ENCODE peak calls at places on chromosomes 7 and 10, in six cellular contexts. One of them, this sample, is unnamed. For H3K9me3, the result is how much of the 10 kb centered on the place peaks cover.

GRCh38 chr10:89867964-89868363 is 166.6 kb downstream of the KIF20B start:
- DNase-seq in CD4-positive, alpha-beta T cell: no peak
- DNase-seq in neural progenitor cell: no peak
- DNase-seq in CD8-positive, alpha-beta memory T cell: no peak
- DNase-seq in heart left ventricle: no peak
- DNase-seq in A549: no peak
- DNase-seq in this sample: no peak

GRCh38 chr7:94216944-94217461 is 177.7 kb upstream of the COL1A2 start:
- DNase-seq in CD4-positive, alpha-beta T cell: no peak
- DNase-seq in neural progenitor cell: no peak
- DNase-seq in CD8-positive, alpha-beta memory T cell: no peak
- DNase-seq in heart left ventricle: no peak
- DNase-seq in A549: no peak
- DNase-seq in this sample: no peak

GRCh38 chr7:45985902-45986301 is 64.8 kb upstream of the IGFBP3 start:
- DNase-seq in CD4-positive, alpha-beta T cell: no peak
- DNase-seq in neural progenitor cell: no peak
- DNase-seq in CD8-positive, alpha-beta memory T cell: no peak
- DNase-seq in heart left ventricle: no peak
- DNase-seq in A549: no peak
- DNase-seq in this sample: no peak

GRCh38 chr10:49278497-49278902 is 20.5 kb upstream of the C10orf71 start:
- DNase-seq in CD4-positive, alpha-beta T cell: no peak
- DNase-seq in neural progenitor cell: no peak
- DNase-seq in CD8-positive, alpha-beta memory T cell: no peak
- DNase-seq in heart left ventricle: peak
- DNase-seq in A549: no peak
- DNase-seq in this sample: no peak

GRCh38 chr7:149882264-149883048 is 8.7 kb downstream of the ATP6V0E2 start:
- DNase-seq in CD4-positive, alpha-beta T cell: no peak
- DNase-seq in neural progenitor cell: no peak
- DNase-seq in CD8-positive, alpha-beta memory T cell: no peak
- DNase-seq in heart left ventricle: no peak
- DNase-seq in A549: no peak
- DNase-seq in this sample: no peak

GRCh38 chr7:17854297-17855047 is 85.8 kb downstream of the SNX13 start:
- DNase-seq in CD4-positive, alpha-beta T cell: no peak
- DNase-seq in neural progenitor cell: no peak
- DNase-seq in CD8-positive, alpha-beta memory T cell: no peak
- DNase-seq in heart left ventricle: no peak
- DNase-seq in A549: no peak
- DNase-seq in this sample: no peak

GRCh38 chr7:33781796-33782195 is 123.5 kb upstream of the BMPER start:
- DNase-seq in CD4-positive, alpha-beta T cell: no peak
- DNase-seq in neural progenitor cell: no peak
- DNase-seq in CD8-positive, alpha-beta memory T cell: no peak
- DNase-seq in heart left ventricle: no peak
- DNase-seq in A549: no peak
- DNase-seq in this sample: no peak

GRCh38 chr10:69729326-69730048 is 72.2 kb upstream of the COL13A1 start:
- DNase-seq in CD4-positive, alpha-beta T cell: no peak
- DNase-seq in neural progenitor cell: no peak
- DNase-seq in CD8-positive, alpha-beta memory T cell: no peak
- DNase-seq in heart left ventricle: no peak
- DNase-seq in A549: no peak
- DNase-seq in this sample: no peak

GRCh38 chr7:38054199-38054598 is 123.8 kb upstream of the STARD3NL start:
- DNase-seq in CD4-positive, alpha-beta T cell: no peak
- DNase-seq in neural progenitor cell: no peak
- DNase-seq in CD8-positive, alpha-beta memory T cell: no peak
- DNase-seq in heart left ventricle: no peak
- DNase-seq in A549: no peak
- DNase-seq in this sample: no peak

GRCh38 chr10:77131214-77131613 is 506.4 kb downstream of the KCNMA1 start:
- DNase-seq in CD4-positive, alpha-beta T cell: no peak
- DNase-seq in neural progenitor cell: no peak
- DNase-seq in CD8-positive, alpha-beta memory T cell: no peak
- DNase-seq in heart left ventricle: no peak
- DNase-seq in A549: no peak
- DNase-seq in this sample: no peak

DNA sequence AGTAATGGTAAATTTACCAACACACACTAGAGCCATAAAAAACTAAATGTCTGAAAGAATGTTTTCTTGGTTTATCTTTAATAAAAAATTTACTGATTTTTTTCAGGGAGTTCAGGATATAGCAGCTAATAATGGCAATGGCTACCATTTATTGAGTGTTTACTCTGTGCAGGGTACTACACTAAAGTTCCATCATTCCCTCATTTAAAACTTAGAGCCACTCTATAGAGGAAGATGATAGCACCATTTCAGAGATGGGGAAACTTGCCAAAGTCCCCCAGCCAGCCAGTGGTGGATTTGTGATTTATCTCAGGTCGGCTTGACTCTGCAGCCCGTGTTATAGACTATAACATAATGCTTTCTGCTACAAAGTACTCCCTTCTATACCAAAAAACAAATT is 86.6 kb downstream of the LSMEM1 start:
- DNase-seq in CD4-positive, alpha-beta T cell: no peak
- DNase-seq in neural progenitor cell: no peak
- DNase-seq in CD8-positive, alpha-beta memory T cell: no peak
- DNase-seq in heart left ventricle: no peak
- DNase-seq in A549: no peak
- DNase-seq in this sample: no peak
- H3K9me3 ChIP-seq in CD4-positive, alpha-beta T cell: under half
- H3K9me3 ChIP-seq in neural progenitor cell: under half
- H3K9me3 ChIP-seq in CD8-positive, alpha-beta memory T cell: under half
- H3K9me3 ChIP-seq in heart left ventricle: under half
- H3K9me3 ChIP-seq in A549: under half
- H3K9me3 ChIP-seq in this sample: under half

DNA sequence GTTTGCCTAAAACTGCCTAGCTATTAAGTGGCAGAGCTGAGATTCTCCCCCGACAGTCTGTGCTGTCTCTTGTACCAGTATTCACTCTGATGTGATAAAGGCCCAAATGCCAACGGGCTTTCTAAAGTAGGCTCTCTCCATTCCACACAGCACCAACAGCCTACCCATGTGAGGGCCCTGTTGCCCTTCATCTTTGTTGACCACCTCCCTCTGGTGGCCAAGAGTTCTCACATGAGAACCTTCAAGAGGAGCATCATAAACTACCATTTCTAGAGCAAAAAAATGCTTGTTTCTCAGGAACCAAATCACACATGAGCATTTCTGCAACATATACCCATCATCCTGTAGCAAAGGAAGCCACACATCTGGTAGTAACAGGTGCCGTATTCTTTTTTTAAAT is 185.8 kb downstream of the GRM8 start:
- DNase-seq in CD4-positive, alpha-beta T cell: no peak
- DNase-seq in neural progenitor cell: peak
- DNase-seq in CD8-positive, alpha-beta memory T cell: no peak
- DNase-seq in heart left ventricle: no peak
- DNase-seq in A549: no peak
- DNase-seq in this sample: no peak
- H3K9me3 ChIP-seq in CD4-positive, alpha-beta T cell: under half
- H3K9me3 ChIP-seq in neural progenitor cell: under half
- H3K9me3 ChIP-seq in CD8-positive, alpha-beta memory T cell: under half
- H3K9me3 ChIP-seq in heart left ventricle: under half
- H3K9me3 ChIP-seq in A549: under half
- H3K9me3 ChIP-seq in this sample: under half

DNA sequence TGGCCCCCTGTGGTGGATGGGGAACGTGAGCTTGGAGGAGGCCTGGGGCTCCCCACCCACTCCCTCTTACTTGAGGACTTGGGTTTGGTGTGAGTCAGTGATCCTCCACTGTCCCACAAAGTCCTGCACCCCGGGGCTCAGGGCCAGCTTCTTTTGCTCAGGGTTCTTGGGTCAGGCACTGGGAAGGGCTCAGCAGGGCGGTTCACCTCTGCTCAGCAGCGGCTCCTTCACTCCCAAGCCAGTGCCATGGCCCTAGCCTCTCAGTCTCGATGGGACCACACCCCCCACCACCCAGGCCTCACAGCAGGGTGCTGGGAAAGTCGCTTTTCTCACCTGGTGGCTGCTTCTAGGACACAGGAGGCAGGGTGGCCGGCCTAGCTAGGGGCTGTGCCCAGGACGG is 59.1 kb downstream of the ELFN1 start:
- DNase-seq in CD4-positive, alpha-beta T cell: no peak
- DNase-seq in neural progenitor cell: no peak
- DNase-seq in CD8-positive, alpha-beta memory T cell: no peak
- DNase-seq in heart left ventricle: no peak
- DNase-seq in A549: no peak
- DNase-seq in this sample: no peak
- H3K9me3 ChIP-seq in CD4-positive, alpha-beta T cell: under half
- H3K9me3 ChIP-seq in neural progenitor cell: under half
- H3K9me3 ChIP-seq in CD8-positive, alpha-beta memory T cell: under half
- H3K9me3 ChIP-seq in heart left ventricle: under half
- H3K9me3 ChIP-seq in A549: under half
- H3K9me3 ChIP-seq in this sample: under half

DNA sequence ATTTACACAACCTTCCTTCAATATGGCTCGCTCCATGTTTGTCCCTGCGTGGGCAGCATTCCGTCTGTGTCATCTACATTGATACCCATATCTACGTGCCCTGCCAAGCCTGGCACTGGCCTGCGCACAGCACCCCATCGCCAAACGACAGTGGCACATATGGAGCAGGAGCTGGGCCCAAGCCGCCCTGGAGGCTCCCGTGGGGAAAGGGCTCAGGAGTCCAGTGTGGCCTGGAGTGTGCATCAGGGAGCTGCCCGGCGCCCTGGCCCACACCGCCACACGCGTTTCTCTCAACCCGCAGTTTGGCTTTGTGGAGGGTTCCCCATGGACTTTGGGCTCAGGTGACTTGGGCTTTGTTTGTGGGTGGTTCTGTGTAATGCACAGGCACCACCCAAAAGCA is 273.2 kb downstream of the PTPRN2 start:
- DNase-seq in CD4-positive, alpha-beta T cell: no peak
- DNase-seq in neural progenitor cell: no peak
- DNase-seq in CD8-positive, alpha-beta memory T cell: no peak
- DNase-seq in heart left ventricle: no peak
- DNase-seq in A549: no peak
- DNase-seq in this sample: no peak
- H3K9me3 ChIP-seq in CD4-positive, alpha-beta T cell: under half
- H3K9me3 ChIP-seq in neural progenitor cell: under half
- H3K9me3 ChIP-seq in CD8-positive, alpha-beta memory T cell: under half
- H3K9me3 ChIP-seq in heart left ventricle: under half
- H3K9me3 ChIP-seq in A549: under half
- H3K9me3 ChIP-seq in this sample: under half

GRCh38 chr10:121078036-121078435 is 226.9 kb downstream of the WDR11 start:
- DNase-seq in CD4-positive, alpha-beta T cell: no peak
- DNase-seq in neural progenitor cell: no peak
- DNase-seq in CD8-positive, alpha-beta memory T cell: no peak
- DNase-seq in heart left ventricle: no peak
- DNase-seq in A549: no peak
- DNase-seq in this sample: no peak

GRCh38 chr10:121078672-121079102 is 227.5 kb downstream of the WDR11 start:
- DNase-seq in CD4-positive, alpha-beta T cell: no peak
- DNase-seq in neural progenitor cell: no peak
- DNase-seq in CD8-positive, alpha-beta memory T cell: no peak
- DNase-seq in heart left ventricle: no peak
- DNase-seq in A549: no peak
- DNase-seq in this sample: no peak

GRCh38 chr10:121077331-121077730 is 226.2 kb downstream of the WDR11 start:
- DNase-seq in CD4-positive, alpha-beta T cell: no peak
- DNase-seq in neural progenitor cell: peak
- DNase-seq in CD8-positive, alpha-beta memory T cell: no peak
- DNase-seq in heart left ventricle: no peak
- DNase-seq in A549: no peak
- DNase-seq in this sample: no peak

GRCh38 chr10:121079226-121079625 is 228.1 kb downstream of the WDR11 start:
- DNase-seq in CD4-positive, alpha-beta T cell: no peak
- DNase-seq in neural progenitor cell: no peak
- DNase-seq in CD8-positive, alpha-beta memory T cell: no peak
- DNase-seq in heart left ventricle: no peak
- DNase-seq in A549: no peak
- DNase-seq in this sample: no peak

DNA sequence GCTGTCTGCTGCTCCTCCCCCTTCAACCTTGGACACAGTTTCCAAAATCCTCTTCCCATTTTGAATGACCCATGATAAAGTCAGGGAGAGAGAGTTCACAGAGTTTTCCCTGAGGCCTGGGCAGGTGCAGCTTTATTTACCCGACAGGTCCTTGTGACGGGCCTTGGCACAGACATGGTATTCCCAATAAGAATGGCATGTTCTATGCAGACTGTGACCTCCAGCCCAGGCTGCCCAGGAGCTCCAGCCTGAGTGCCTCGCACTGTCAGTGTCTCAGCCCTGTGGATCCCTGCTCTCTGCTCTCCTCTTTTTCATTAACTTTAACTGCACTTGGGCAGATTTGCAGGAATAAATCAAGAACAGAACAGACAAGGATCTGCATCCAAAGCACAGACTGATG is 225.6 kb downstream of the WDR11 start:
- DNase-seq in CD4-positive, alpha-beta T cell: no peak
- DNase-seq in neural progenitor cell: no peak
- DNase-seq in CD8-positive, alpha-beta memory T cell: no peak
- DNase-seq in heart left ventricle: no peak
- DNase-seq in A549: no peak
- DNase-seq in this sample: no peak
- H3K9me3 ChIP-seq in CD4-positive, alpha-beta T cell: under half
- H3K9me3 ChIP-seq in neural progenitor cell: under half
- H3K9me3 ChIP-seq in CD8-positive, alpha-beta memory T cell: under half
- H3K9me3 ChIP-seq in heart left ventricle: under half
- H3K9me3 ChIP-seq in A549: under half
- H3K9me3 ChIP-seq in this sample: under half

GRCh38 chr7:55733584-55733983 is 129.0 kb downstream of the SEPTIN14 start:
- DNase-seq in CD4-positive, alpha-beta T cell: no peak
- DNase-seq in neural progenitor cell: peak
- DNase-seq in CD8-positive, alpha-beta memory T cell: no peak
- DNase-seq in heart left ventricle: no peak
- DNase-seq in A549: no peak
- DNase-seq in this sample: no peak

DNA sequence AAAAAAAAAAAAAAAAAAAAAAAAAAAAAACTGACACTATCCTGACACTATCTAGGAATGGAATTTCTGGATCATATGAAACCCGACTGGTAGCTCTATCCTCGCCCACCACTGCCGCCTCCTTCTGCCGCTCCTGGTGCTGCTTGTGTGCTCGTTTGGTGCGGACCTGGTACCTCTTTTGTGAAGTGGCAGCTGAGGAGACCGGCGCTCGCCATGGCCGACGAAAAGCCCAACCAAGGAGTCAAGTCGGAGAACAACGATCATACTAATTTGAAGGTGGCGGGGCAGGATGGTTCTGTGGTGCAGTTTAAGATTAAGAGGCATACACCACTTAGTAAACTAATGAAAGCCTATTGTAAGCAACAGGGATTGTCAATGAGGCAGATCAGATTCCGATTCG is 130.6 kb downstream of the SEPTIN14 start:
- DNase-seq in CD4-positive, alpha-beta T cell: no peak
- DNase-seq in neural progenitor cell: no peak
- DNase-seq in CD8-positive, alpha-beta memory T cell: no peak
- DNase-seq in heart left ventricle: no peak
- DNase-seq in A549: no peak
- DNase-seq in this sample: no peak
- H3K9me3 ChIP-seq in CD4-positive, alpha-beta T cell: under half
- H3K9me3 ChIP-seq in neural progenitor cell: under half
- H3K9me3 ChIP-seq in CD8-positive, alpha-beta memory T cell: under half
- H3K9me3 ChIP-seq in heart left ventricle: under half
- H3K9me3 ChIP-seq in A549: under half
- H3K9me3 ChIP-seq in this sample: under half

DNA sequence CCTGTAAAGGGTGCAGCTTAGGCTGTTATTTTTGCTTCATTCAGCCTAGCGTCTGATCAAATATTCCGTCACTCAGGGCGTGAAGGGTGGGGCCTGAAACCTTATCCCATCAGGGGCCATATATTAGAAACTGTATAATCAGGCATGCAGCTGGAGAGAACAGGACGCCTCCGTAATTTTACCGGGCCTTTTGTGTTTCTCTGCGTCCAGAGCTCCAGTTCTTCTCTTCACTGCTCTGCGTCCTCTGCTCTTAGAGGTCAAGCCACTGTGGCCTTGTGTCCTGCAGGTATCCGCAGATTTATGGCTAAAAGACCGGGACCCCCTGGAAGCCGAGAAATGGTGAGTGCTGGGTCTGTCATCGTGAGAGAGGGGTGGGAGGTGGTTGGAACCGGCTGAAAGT is at the start of gene ZNF735:
- DNase-seq in CD4-positive, alpha-beta T cell: no peak
- DNase-seq in neural progenitor cell: no peak
- DNase-seq in CD8-positive, alpha-beta memory T cell: no peak
- DNase-seq in heart left ventricle: no peak
- DNase-seq in A549: no peak
- DNase-seq in this sample: no peak
- H3K9me3 ChIP-seq in CD4-positive, alpha-beta T cell: under half
- H3K9me3 ChIP-seq in neural progenitor cell: under half
- H3K9me3 ChIP-seq in CD8-positive, alpha-beta memory T cell: under half
- H3K9me3 ChIP-seq in heart left ventricle: under half
- H3K9me3 ChIP-seq in A549: under half
- H3K9me3 ChIP-seq in this sample: under half

This sample was measured in T-helper 17 cell.